ENCODE peak calls at places on chromosomes 2 and 18, in four cellular contexts. R is HepG2, I is GM12878, M is K562. X is an unnamed sample.

GRCh38 chr2:148524519-148524919 is 120.0 kb upstream of the EPC2 start:
- DNase-seq in R (no peak), I (no peak), M (no peak), X (no peak)

GRCh38 chr2:64654993-64655666 is 1.4 kb upstream of the SERTAD2 start:
- DNase-seq in R (peak; percentile 42), I (no peak), M (no peak), X (no peak)

GRCh38 chr18:9683418-9684396 is 24.4 kb upstream of the RAB31 start:
- DNase-seq in R (peak; percentile 26), I (no peak), M (no peak), X (no peak)

GRCh38 chr18:78459646-78460045 is 520.0 kb upstream of the SALL3 start:
- DNase-seq in R (no peak), I (no peak), M (no peak), X (no peak)

GRCh38 chr2:10432315-10433181 is 15.6 kb downstream of the ODC1 start:
- DNase-seq in R (no peak), I (no peak), M (peak; percentile 59), X (no peak)

GRCh38 chr2:227503433-227504406 is 31.8 kb downstream of the AGFG1 start:
- DNase-seq in R (peak; percentile 50), I (no peak), M (peak; percentile 31), X (no peak)

GRCh38 chr18:47756364-47757016 is 174.0 kb downstream of the SMAD2 start:
- DNase-seq in R (peak; percentile 46), I (no peak), M (peak; percentile 50), X (peak; percentile 50)

GRCh38 chr2:233964581-233964980 is 47.4 kb downstream of the TRPM8 start:
- DNase-seq in R (no peak), I (no peak), M (no peak), X (no peak)

GRCh38 chr2:166831930-166832329 is 56.4 kb upstream of the XIRP2 start:
- DNase-seq in R (no peak), I (no peak), M (no peak), X (no peak)

GRCh38 chr2:211396815-211397214 is 840.4 kb downstream of the CPS1 start:
- DNase-seq in R (no peak), I (no peak), M (no peak), X (no peak)

GRCh38 chr2:68569604-68570003 is 73.8 kb upstream of the PROKR1 start:
- DNase-seq in R (no peak), I (no peak), M (no peak), X (no peak)

GRCh38 chr2:41710944-41711343 is 336.9 kb upstream of the PKDCC start:
- DNase-seq in R (no peak), I (no peak), M (no peak), X (no peak)

GRCh38 chr18:77622009-77622692 is 372.5 kb downstream of the GALR1 start:
- DNase-seq in R (no peak), I (no peak), M (no peak), X (no peak)

GRCh38 chr18:9449580-9449979 is 25.7 kb upstream of the RALBP1 start:
- DNase-seq in R (no peak), I (no peak), M (no peak), X (no peak)

GRCh38 chr18:45083456-45083855 is 402.8 kb downstream of the SETBP1 start:
- DNase-seq in R (no peak), I (no peak), M (no peak), X (no peak)

GRCh38 chr18:58231930-58232329 is 187.9 kb downstream of the NEDD4L start:
- DNase-seq in R (peak; percentile 15), I (no peak), M (peak; percentile 32), X (peak; percentile 26)

GRCh38 chr18:43578636-43579203 is 301.4 kb upstream of the SYT4 start:
- DNase-seq in R (no peak), I (no peak), M (no peak), X (no peak)

GRCh38 chr18:25814841-25815458 is 275.5 kb downstream of the SS18 start:
- DNase-seq in R (no peak), I (peak; percentile 32), M (no peak), X (no peak)

GRCh38 chr2:161416294-161416632 is at the start of gene TBR1:
- DNase-seq in R (no peak), I (no peak), M (no peak), X (no peak)

GRCh38 chr2:161414015-161414384 is 2.1 kb upstream of the TBR1 start:
- DNase-seq in R (no peak), I (no peak), M (no peak), X (no peak)

GRCh38 chr2:161415467-161416293 is 417 bp upstream of the TBR1 start:
- DNase-seq in R (peak; percentile 10), I (no peak), M (no peak), X (no peak)

GRCh38 chr2:161415041-161415440 is 1.1 kb upstream of the TBR1 start:
- DNase-seq in R (no peak), I (no peak), M (no peak), X (no peak)

DNA sequence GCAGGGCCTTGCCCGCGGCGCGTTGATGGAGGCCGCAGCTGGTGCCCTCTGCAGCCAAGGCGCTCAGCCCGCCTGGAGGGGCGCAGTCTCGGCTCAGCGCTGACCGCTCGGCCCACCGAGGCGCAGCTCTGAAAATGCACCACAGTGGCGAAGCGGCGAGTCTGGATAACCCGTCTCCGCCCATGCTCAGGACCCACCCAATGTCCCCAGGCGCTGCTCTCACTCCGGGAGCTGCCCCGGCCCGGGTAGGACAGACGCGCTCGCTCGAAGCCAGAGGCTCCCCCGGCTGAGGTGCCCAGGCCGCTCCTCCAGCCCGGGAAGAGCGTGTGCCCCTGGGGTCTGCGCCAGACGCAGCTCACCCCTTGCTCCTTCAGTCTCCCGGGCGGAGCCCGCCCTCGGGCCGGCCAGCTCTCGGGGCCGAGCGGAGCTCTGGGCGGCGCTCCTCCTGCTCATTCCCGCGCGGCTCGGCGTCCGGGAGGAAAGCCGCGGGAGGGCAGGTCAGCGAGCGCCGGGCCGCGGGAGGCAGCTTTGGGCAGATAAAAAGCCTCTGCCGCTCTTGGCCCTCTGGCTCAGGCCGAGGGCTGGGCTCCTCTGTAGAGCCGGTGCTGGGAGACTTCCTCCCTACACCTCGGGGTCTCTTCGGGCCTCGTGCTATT is 1.6 kb upstream of the TBR1 start:
- DNase-seq in R (peak; percentile 23), I (no peak), M (peak; percentile 30), X (peak; percentile 56)
- TF ChIP-seq TARDBP in R (no peak), I (no peak), M (no peak), X (no peak)

DNA sequence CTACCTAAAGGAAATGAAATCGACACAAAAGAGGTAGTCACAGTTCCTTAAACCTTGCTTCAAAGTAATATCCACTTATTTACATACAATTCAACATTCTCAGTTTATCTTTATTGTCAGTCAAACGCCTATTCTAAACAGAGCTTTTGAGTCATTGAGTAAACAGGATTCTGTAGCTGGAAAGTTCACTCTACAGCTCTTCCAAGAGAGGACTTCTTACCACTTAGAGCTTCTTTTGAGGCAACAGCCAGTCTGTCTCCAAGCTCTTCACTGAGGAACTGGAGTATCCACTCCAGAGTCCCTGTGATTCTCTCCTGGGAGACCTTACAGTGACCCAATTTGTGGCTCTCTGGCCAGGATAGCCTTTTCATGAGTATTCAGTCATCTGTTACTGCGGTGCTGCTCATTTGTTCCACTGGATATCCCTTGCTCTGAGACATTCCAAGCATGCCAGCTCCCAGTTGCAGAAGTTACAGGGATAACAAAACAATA is 210.9 kb upstream of the OSR1 start:
- DNase-seq in R (peak; percentile 29), I (no peak), M (no peak), X (no peak)
- TF ChIP-seq TARDBP in R (no peak), I (no peak), M (no peak), X (no peak)

DNA sequence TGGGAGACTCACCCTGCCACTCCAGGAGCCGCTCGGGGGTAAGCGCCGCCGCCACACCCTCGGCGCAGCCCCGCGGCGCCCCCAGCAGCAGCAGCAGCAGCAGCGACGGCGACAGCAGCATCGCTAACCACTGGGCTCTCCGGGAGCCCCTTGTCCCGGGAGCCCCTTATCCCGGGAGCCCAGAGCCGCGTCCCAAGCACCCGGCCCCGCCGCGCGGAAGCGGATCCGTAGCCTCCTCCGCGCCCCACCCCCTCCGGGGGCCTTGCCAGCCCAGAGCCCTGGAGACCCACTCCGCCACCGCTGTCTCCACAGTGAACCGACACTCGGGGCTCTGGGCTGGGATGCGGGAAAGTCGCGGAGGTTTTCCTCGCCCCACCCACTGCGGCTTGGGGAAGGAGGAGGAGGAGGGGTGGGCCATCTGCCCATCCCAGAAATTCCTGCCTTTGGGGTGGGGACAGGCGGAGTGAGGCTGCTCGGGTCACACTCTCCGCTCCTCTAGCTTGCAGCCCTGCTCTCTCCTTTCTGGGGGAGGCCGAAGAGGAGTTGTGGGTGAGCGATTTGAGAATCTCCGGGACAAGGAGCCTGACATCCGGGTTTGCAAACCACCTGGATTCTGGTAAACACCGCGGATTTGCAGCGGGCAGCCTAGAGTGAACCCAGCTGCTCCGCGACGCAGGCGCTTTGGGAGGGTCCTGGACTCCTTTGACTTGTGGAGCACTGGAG is at the start of gene PLA2R1:
- DNase-seq in R (no peak), I (no peak), M (no peak), X (no peak)
- TF ChIP-seq TARDBP in R (no peak), I (no peak), M (no peak), X (no peak)

GRCh38 chr2:170222298-170222697 is 44.4 kb downstream of the MYO3B start:
- DNase-seq in R (no peak), I (no peak), M (no peak), X (peak; percentile 21)
- TF ChIP-seq TARDBP in R (no peak), I (no peak), M (no peak), X (no peak)

GRCh38 chr2:212618636-212619035 is 80.0 kb upstream of the ERBB4 start:
- DNase-seq in R (no peak), I (no peak), M (no peak), X (no peak)
- TF ChIP-seq TARDBP in R (no peak), I (no peak), M (no peak), X (no peak)

GRCh38 chr2:230811508-230811907 is 53.2 kb upstream of the ITM2C start:
- DNase-seq in R (no peak), I (no peak), M (no peak), X (no peak)
- TF ChIP-seq TARDBP in R (no peak), I (no peak), M (no peak), X (no peak)

GRCh38 chr2:107281637-107282036 is 395.7 kb upstream of the ST6GAL2 start:
- DNase-seq in R (no peak), I (no peak), M (no peak), X (no peak)

GRCh38 chr2:107278672-107279071 is 392.7 kb upstream of the ST6GAL2 start:
- DNase-seq in R (no peak), I (no peak), M (no peak), X (no peak)

DNA sequence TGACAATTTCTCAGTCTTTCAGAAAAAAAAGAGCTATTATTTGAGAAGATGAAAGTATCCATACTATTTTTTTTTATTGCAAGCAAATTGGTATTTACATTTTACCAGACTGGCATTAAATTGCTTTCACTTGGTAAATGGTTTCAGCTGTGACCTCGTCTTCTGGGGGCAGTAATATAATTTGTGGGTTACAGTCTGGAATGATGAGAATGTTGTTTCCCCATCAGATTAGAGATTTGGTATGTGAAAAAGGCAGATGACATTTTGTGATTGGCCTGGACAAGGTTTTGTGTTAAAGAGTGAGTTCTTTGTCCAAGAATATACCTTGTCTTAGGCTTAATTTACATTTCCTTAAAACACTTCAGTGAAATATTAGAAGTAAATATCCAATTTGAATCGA is 390.1 kb upstream of the ST6GAL2 start:
- DNase-seq in R (no peak), I (no peak), M (no peak), X (no peak)
- TF ChIP-seq TARDBP in R (no peak), I (no peak), M (no peak), X (no peak)

DNA sequence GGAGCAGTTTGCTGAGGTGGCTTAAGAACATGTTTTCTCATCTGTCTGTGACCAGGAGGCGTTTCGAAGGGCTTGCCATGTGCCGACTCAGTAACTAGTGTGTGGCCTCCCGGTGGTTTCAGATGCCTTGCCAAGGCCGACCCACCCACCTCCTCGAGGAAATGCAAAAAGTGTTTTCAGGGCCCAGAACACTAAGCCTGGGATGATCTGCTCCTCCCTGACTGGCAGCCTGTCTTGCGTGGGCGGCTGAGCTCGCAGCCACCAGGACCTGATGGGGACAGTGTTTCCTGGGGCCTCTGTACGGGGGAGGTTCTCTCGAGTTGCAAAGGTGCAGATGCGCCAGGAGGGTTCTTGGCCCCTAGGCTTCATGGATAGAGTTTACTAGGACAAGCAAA is 85.2 kb downstream of the GLI2 start:
- DNase-seq in R (no peak), I (no peak), M (peak; percentile 33), X (no peak)
- TF ChIP-seq TARDBP in R (no peak), I (no peak), M (no peak), X (no peak)